ENCODE peak calls at places on chromosomes 5 and 9, in eight cellular contexts. M is activated CD4-positive, alpha-beta T cell treated with anti-CD3 and anti-CD28 coated beads, Interleukin-2, amount 10 ng/mL, durations not matched to agents 7 days and 5 days; S is heart left ventricle; W is chondrocyte; H is prostate gland; D is CD4-positive, alpha-beta T cell; O is cardiac septum; G is stimulated activated CD8-positive, alpha-beta memory T cell treated with anti-CD3 and anti-CD28 coated beads, Interleukin-2, amount 100 ng/mL, for 1 hour. U is an unnamed sample.

GRCh38 chr9:3346549-3346948 is 179.3 kb downstream of the RFX3 start:
- DNase-seq in M (no peak), S (no peak), W (no peak), H (no peak), D (no peak), O (no peak), G (no peak), U (peak)

GRCh38 chr5:83718936-83719495 is 1.6 kb downstream of the HAPLN1 start:
- DNase-seq in M (no peak), S (no peak), W (no peak), H (no peak), D (no peak), O (no peak), G (no peak), U (no peak)

GRCh38 chr5:15350614-15351013 is 149.4 kb upstream of the FBXL7 start:
- DNase-seq in M (no peak), S (no peak), W (no peak), H (no peak), D (no peak), O (no peak), G (no peak), U (no peak)

GRCh38 chr5:58094031-58094430 is 365.9 kb downstream of the PLK2 start:
- DNase-seq in M (peak), S (no peak), W (no peak), H (no peak), D (no peak), O (no peak), G (no peak), U (no peak)

GRCh38 chr5:1060535-1060981 is 51.3 kb downstream of the SLC12A7 start:
- DNase-seq in M (no peak), S (peak), W (no peak), H (no peak), D (no peak), O (no peak), G (no peak), U (no peak)

GRCh38 chr9:27337833-27338526 is 41.0 kb upstream of the EQTN start:
- DNase-seq in M (no peak), S (peak), W (no peak), H (no peak), D (no peak), O (no peak), G (no peak), U (no peak)

GRCh38 chr9:109500421-109500974 is 2.4 kb upstream of the PTPN3 start:
- DNase-seq in M (no peak), S (no peak), W (no peak), H (no peak), D (no peak), O (no peak), G (no peak), U (no peak)

GRCh38 chr5:109105631-109106267 is 304.0 kb downstream of the PJA2 start:
- DNase-seq in M (no peak), S (no peak), W (no peak), H (no peak), D (no peak), O (no peak), G (no peak), U (no peak)

GRCh38 chr9:31275419-31275818 is 1109.0 kb upstream of the ACO1 start:
- DNase-seq in M (no peak), S (no peak), W (no peak), H (no peak), D (no peak), O (no peak), G (no peak), U (no peak)

GRCh38 chr5:135551593-135552447 is 16.1 kb upstream of the NEUROG1 start:
- DNase-seq in M (peak), S (peak), W (no peak), H (peak), D (peak), O (no peak), G (no peak), U (peak)

GRCh38 chr5:116013931-116014330 is 18.3 kb upstream of the ARL14EPL start:
- DNase-seq in M (no peak), S (no peak), W (no peak), H (no peak), D (no peak), O (no peak), G (no peak), U (no peak)

GRCh38 chr5:113215401-113216060 is 219.3 kb downstream of the TSSK1B start:
- DNase-seq in M (no peak), S (no peak), W (no peak), H (no peak), D (no peak), O (no peak), G (no peak), U (no peak)

GRCh38 chr5:136195971-136196577 is 3.1 kb upstream of the SMIM32 start:
- DNase-seq in M (no peak), S (no peak), W (no peak), H (peak), D (no peak), O (no peak), G (no peak), U (no peak)

GRCh38 chr5:170302729-170303501 is 5.3 kb upstream of the LCP2 start:
- DNase-seq in M (peak), S (peak), W (no peak), H (no peak), D (peak), O (peak), G (peak), U (no peak)

GRCh38 chr5:172438304-172438652 is 16.0 kb downstream of the SH3PXD2B start:
- DNase-seq in M (no peak), S (no peak), W (no peak), H (no peak), D (no peak), O (no peak), G (no peak), U (no peak)

GRCh38 chr9:127049044-127049443 is 73.4 kb downstream of the ANGPTL2 start:
- DNase-seq in M (peak), S (no peak), W (no peak), H (peak), D (no peak), O (no peak), G (no peak), U (no peak)

GRCh38 chr5:170120576-170120975 is 14.9 kb downstream of the FOXI1 start:
- DNase-seq in M (no peak), S (no peak), W (no peak), H (no peak), D (no peak), O (no peak), G (no peak), U (no peak)

GRCh38 chr5:154141686-154142300 is 48.7 kb upstream of the GALNT10 start:
- DNase-seq in M (no peak), S (no peak), W (no peak), H (no peak), D (no peak), O (no peak), G (no peak), U (no peak)

GRCh38 chr5:170297589-170298462 is at the start of gene LCP2:
- DNase-seq in M (peak), S (no peak), W (no peak), H (no peak), D (no peak), O (no peak), G (no peak), U (no peak)

GRCh38 chr9:72596451-72597180 is 75.2 kb downstream of the TMC1 start:
- DNase-seq in M (no peak), S (no peak), W (no peak), H (no peak), D (no peak), O (no peak), G (no peak), U (no peak)

GRCh38 chr9:94786586-94786985 is 60.1 kb downstream of the AOPEP start:
- DNase-seq in M (no peak), S (no peak), W (no peak), H (no peak), D (no peak), O (no peak), G (no peak), U (no peak)

GRCh38 chr9:97553841-97554240 is 52.4 kb downstream of the TMOD1 start:
- DNase-seq in M (no peak), S (no peak), W (no peak), H (no peak), D (no peak), O (no peak), G (no peak), U (no peak)

GRCh38 chr9:95132406-95133350 is 184.8 kb downstream of the FANCC start:
- DNase-seq in M (no peak), S (no peak), W (no peak), H (no peak), D (no peak), O (no peak), G (no peak), U (no peak)

GRCh38 chr9:89576404-89576824 is 28.4 kb upstream of the GADD45G start:
- DNase-seq in M (peak), S (no peak), W (no peak), H (no peak), D (no peak), O (no peak), G (no peak), U (no peak)

GRCh38 chr5:139740993-139741672 is 54.5 kb upstream of the PSD2 start:
- DNase-seq in M (no peak), S (no peak), W (no peak), H (no peak), D (no peak), O (no peak), G (no peak), U (no peak)

GRCh38 chr5:59174248-59174844 is 591.5 kb downstream of the RAB3C start:
- DNase-seq in M (peak), S (no peak), W (no peak), H (peak), D (peak), O (no peak), G (no peak), U (peak)

GRCh38 chr5:94276751-94277150 is 341.7 kb downstream of the KIAA0825 start:
- DNase-seq in M (no peak), S (no peak), W (no peak), H (no peak), D (no peak), O (no peak), G (no peak), U (no peak)

GRCh38 chr5:179207920-179208705 is 137.1 kb downstream of the ADAMTS2 start:
- DNase-seq in M (no peak), S (no peak), W (no peak), H (no peak), D (no peak), O (no peak), G (no peak), U (no peak)

GRCh38 chr5:133316346-133317343 is 264.8 kb downstream of the HSPA4 start:
- DNase-seq in M (no peak), S (no peak), W (no peak), H (no peak), D (no peak), O (no peak), G (no peak), U (no peak)

GRCh38 chr5:145980718-145981117 is 44.3 kb downstream of the SH3RF2 start:
- DNase-seq in M (no peak), S (no peak), W (no peak), H (no peak), D (no peak), O (no peak), G (no peak), U (no peak)

GRCh38 chr9:130128782-130129424 is 43.3 kb upstream of the NCS1 start:
- DNase-seq in M (peak), S (peak), W (no peak), H (peak), D (peak), O (peak), G (peak), U (no peak)

GRCh38 chr9:69122086-69122390 is 52.0 kb upstream of the TJP2 start:
- DNase-seq in M (peak), S (peak), W (no peak), H (peak), D (no peak), O (peak), G (no peak), U (no peak)

GRCh38 chr5:1512541-1513291 is 11.0 kb downstream of the LPCAT1 start:
- DNase-seq in M (no peak), S (peak), W (peak), H (no peak), D (no peak), O (peak), G (no peak), U (no peak)

GRCh38 chr5:92378961-92379611 is 996.0 kb upstream of the ARRDC3 start:
- DNase-seq in M (no peak), S (peak), W (no peak), H (no peak), D (no peak), O (no peak), G (no peak), U (no peak)

GRCh38 chr9:129567842-129568559 is 52.9 kb downstream of the C9orf50 start:
- DNase-seq in M (no peak), S (no peak), W (no peak), H (no peak), D (no peak), O (no peak), G (no peak), U (no peak)

U was measured in LNCaP clone FGC.